ENCODE peak calls at places on chromosomes 5 and 9, in six cellular contexts. M, X, U, D, P and Y are unnamed samples.

GRCh38 chr5:72947523-72947922 is 8.3 kb upstream of the FCHO2 start:
- DNase-seq in M (no peak), X (no peak), U (no peak), D (no peak), P (no peak), Y (no peak)

GRCh38 chr5:53291528-53291927 is 182.0 kb upstream of the MOCS2 start:
- DNase-seq in M (no peak), X (no peak), U (no peak), D (peak), P (peak), Y (no peak)

GRCh38 chr9:81595887-81596558 is 93.3 kb downstream of the TLE1 start:
- DNase-seq in M (no peak), X (no peak), U (peak), D (no peak), P (no peak), Y (no peak)

GRCh38 chr5:62343428-62343827 is 37.4 kb downstream of the KIF2A start:
- DNase-seq in M (no peak), X (no peak), U (no peak), D (peak), P (peak), Y (no peak)

GRCh38 chr9:108439967-108440366 is 415.8 kb downstream of the ACTL7B start:
- DNase-seq in M (no peak), X (no peak), U (peak), D (peak), P (peak), Y (no peak)

GRCh38 chr5:68550031-68550430 is 334.5 kb downstream of the PIK3R1 start:
- DNase-seq in M (no peak), X (no peak), U (no peak), D (no peak), P (no peak), Y (no peak)

GRCh38 chr5:135069895-135070657 is 36.0 kb upstream of the PITX1 start:
- DNase-seq in M (peak), X (no peak), U (no peak), D (no peak), P (no peak), Y (no peak)

GRCh38 chr5:138528744-138529469 is 14.1 kb downstream of the ETF1 start:
- DNase-seq in M (no peak), X (no peak), U (no peak), D (no peak), P (no peak), Y (no peak)

GRCh38 chr9:7394007-7394774 is 405.4 kb downstream of the DMAC1 start:
- DNase-seq in M (no peak), X (no peak), U (no peak), D (no peak), P (no peak), Y (no peak)

GRCh38 chr5:169724303-169724702 is 87.2 kb downstream of the DOCK2 start:
- DNase-seq in M (no peak), X (no peak), U (no peak), D (no peak), P (no peak), Y (no peak)

GRCh38 chr5:119795768-119796167 is 166.4 kb downstream of the FAM170A start:
- DNase-seq in M (no peak), X (no peak), U (no peak), D (no peak), P (no peak), Y (no peak)

GRCh38 chr9:107213561-107214028 is 69.5 kb upstream of the RAD23B start:
- DNase-seq in M (no peak), X (peak), U (peak), D (peak), P (peak), Y (peak)

GRCh38 chr9:123445981-123446610 is 90.1 kb downstream of the CRB2 start:
- DNase-seq in M (no peak), X (no peak), U (peak), D (peak), P (peak), Y (no peak)

GRCh38 chr5:62306494-62307363 is 723 bp downstream of the KIF2A start:
- DNase-seq in M (no peak), X (no peak), U (peak), D (peak), P (peak), Y (peak)

GRCh38 chr9:110031511-110032173 is 176.3 kb downstream of the C9orf152 start:
- DNase-seq in M (no peak), X (no peak), U (peak), D (peak), P (peak), Y (no peak)

GRCh38 chr5:164422400-164422799 is 917.0 kb downstream of the MAT2B start:
- DNase-seq in M (no peak), X (no peak), U (peak), D (peak), P (peak), Y (no peak)

GRCh38 chr9:19896161-19896560 is 107.3 kb upstream of the SLC24A2 start:
- DNase-seq in M (no peak), X (no peak), U (no peak), D (no peak), P (no peak), Y (no peak)

GRCh38 chr9:4538621-4539020 is 48.4 kb downstream of the SLC1A1 start:
- DNase-seq in M (no peak), X (no peak), U (no peak), D (no peak), P (no peak), Y (no peak)

GRCh38 chr9:84659273-84659672 is 10.3 kb upstream of the NTRK2 start:
- DNase-seq in M (no peak), X (no peak), U (no peak), D (no peak), P (no peak), Y (no peak)

GRCh38 chr5:156929366-156929948 is 33.6 kb downstream of the TIMD4 start:
- DNase-seq in M (no peak), X (no peak), U (no peak), D (no peak), P (no peak), Y (no peak)

GRCh38 chr5:72451771-72452505 is 55.3 kb downstream of the ZNF366 start:
- DNase-seq in M (peak), X (no peak), U (peak), D (peak), P (peak), Y (peak)

GRCh38 chr5:96243203-96243602 is 189.8 kb downstream of the PCSK1 start:
- DNase-seq in M (no peak), X (no peak), U (no peak), D (peak), P (no peak), Y (no peak)

GRCh38 chr5:99061711-99062110 is 132.9 kb upstream of the CHD1 start:
- DNase-seq in M (no peak), X (no peak), U (peak), D (peak), P (peak), Y (no peak)

GRCh38 chr5:10825897-10826644 is 65.0 kb upstream of the DAP start:
- DNase-seq in M (no peak), X (peak), U (no peak), D (no peak), P (no peak), Y (no peak)
- TF ChIP-seq CTCF in M (no peak), X (peak), U (no peak), D (no peak), P (no peak), Y (peak)

GRCh38 chr9:26324787-26325186 is 567.8 kb downstream of the CAAP1 start:
- DNase-seq in M (no peak), X (no peak), U (no peak), D (peak), P (peak), Y (no peak)
- H3K4me3 ChIP-seq in M (no peak), X (no peak), U (no peak), D (peak), P (no peak), Y (no peak)

DNA sequence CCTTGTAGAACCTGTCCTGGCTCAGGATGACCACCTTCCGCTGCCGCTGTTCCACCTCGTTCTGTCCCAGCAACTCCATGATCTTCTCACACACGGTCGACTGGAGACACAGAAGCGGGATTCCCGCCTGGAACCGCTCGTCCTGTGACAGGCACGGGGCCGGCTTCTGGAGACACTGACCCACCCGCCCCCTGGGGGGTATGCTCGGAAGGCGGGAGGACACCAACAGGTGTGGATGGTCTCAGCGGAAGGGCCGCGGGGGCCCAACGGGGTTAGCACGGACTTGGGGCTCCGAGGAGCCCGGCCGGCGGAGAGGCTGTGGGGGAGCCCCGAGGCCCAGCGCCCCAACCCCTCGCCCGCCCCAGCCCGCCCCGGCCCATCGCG is 525 bp downstream of the UCK1 start:
- DNase-seq in M (peak), X (no peak), U (no peak), D (peak), P (peak), Y (no peak)
- TF ChIP-seq CTCF in M (no peak), X (peak), U (no peak), D (no peak), P (peak), Y (peak)

GRCh38 chr5:176550275-176550831 is 1.2 kb downstream of the CDHR2 start:
- DNase-seq in M (no peak), X (no peak), U (no peak), D (no peak), P (no peak), Y (no peak)
- H3K4me3 ChIP-seq in M (no peak), X (no peak), U (no peak), D (no peak), P (no peak), Y (no peak)

GRCh38 chr9:90219548-90220118 is 423.0 kb downstream of the DIRAS2 start:
- DNase-seq in M (no peak), X (no peak), U (no peak), D (no peak), P (no peak), Y (peak)
- TF ChIP-seq CTCF in M (no peak), X (peak), U (no peak), D (no peak), P (no peak), Y (peak)

GRCh38 chr9:133131506-133131905 is 10.5 kb upstream of the RALGDS start:
- DNase-seq in M (no peak), X (no peak), U (no peak), D (no peak), P (no peak), Y (no peak)

GRCh38 chr9:133128152-133128551 is 7.1 kb upstream of the RALGDS start:
- DNase-seq in M (no peak), X (no peak), U (no peak), D (no peak), P (no peak), Y (no peak)

GRCh38 chr9:133129001-133129799 is 8.2 kb upstream of the RALGDS start:
- DNase-seq in M (no peak), X (no peak), U (no peak), D (no peak), P (no peak), Y (no peak)

GRCh38 chr9:133132174-133132573 is 11.1 kb upstream of the RALGDS start:
- DNase-seq in M (no peak), X (no peak), U (no peak), D (no peak), P (no peak), Y (no peak)

DNA sequence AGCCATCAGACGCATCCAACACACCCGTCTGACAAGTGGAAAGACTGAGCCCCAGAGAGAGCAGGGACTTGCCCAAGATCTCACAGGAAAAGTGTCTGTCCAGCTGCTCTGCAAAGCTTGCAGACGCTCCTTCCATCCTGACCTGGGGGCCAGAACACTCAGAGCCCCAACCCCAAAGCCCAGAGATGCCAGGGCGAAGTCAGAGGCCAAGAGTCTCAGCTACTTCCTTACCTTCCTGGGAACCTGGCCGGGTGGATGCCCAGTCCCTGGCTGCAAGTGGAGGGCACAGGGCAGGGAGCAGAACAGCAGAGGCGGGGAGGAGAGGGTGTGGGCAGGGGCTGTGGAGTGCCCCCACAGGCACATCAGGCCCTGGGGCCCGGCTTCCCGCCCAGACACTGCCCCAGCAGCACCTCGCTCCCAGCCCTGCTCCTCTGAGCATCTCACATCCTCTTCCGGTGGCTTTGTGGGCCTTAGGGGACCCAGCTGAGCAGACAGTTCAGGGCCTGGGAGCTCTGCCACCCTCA is 9.7 kb upstream of the RALGDS start:
- DNase-seq in M (no peak), X (no peak), U (no peak), D (no peak), P (no peak), Y (peak)
- H3K4me3 ChIP-seq in M (no peak), X (peak), U (no peak), D (no peak), P (no peak), Y (peak)